ENCODE peak calls at places on chromosomes 12 and 14, in nine cellular contexts. E is heart left ventricle; Z is Peyer's patch; V is PC-9; J is PC-3; I is OCI-LY7; S is CD4-positive, CD25-positive, alpha-beta regulatory T cell; B is cardiac muscle cell; R is H1. L is an unnamed sample. For H3K4me1, the result is how much of the 10 kb centered on the place peaks cover.

GRCh38 chr14:67539116-67539515 is 6.0 kb downstream of the PLEKHH1 start:
- DNase-seq in E (no peak), Z (peak), V (no peak), J (no peak), I (no peak), S (no peak), B (no peak), R (no peak), L (no peak)

GRCh38 chr14:102849522-102850379 is 72.5 kb downstream of the TRAF3 start:
- DNase-seq in E (no peak), Z (peak), V (no peak), J (no peak), I (no peak), S (no peak), B (no peak), R (no peak), L (no peak)

GRCh38 chr12:98595152-98595988 is 1.9 kb downstream of the SLC25A3 start:
- DNase-seq in E (no peak), Z (no peak), V (no peak), J (peak), I (no peak), S (peak), B (no peak), R (no peak), L (no peak)

GRCh38 chr12:100545092-100545491 is 28.4 kb upstream of the GAS2L3 start:
- DNase-seq in E (no peak), Z (no peak), V (no peak), J (peak), I (no peak), S (no peak), B (no peak), R (no peak), L (no peak)

GRCh38 chr12:93622485-93622884 is 50.0 kb downstream of the SOCS2 start:
- DNase-seq in E (no peak), Z (no peak), V (no peak), J (peak), I (no peak), S (no peak), B (no peak), R (no peak), L (no peak)

GRCh38 chr12:7156259-7157197 is 26.4 kb downstream of the CLSTN3 start:
- DNase-seq in E (no peak), Z (no peak), V (no peak), J (no peak), I (no peak), S (no peak), B (no peak), R (no peak), L (no peak)

GRCh38 chr12:68352067-68352466 is 19.9 kb upstream of the MDM1 start:
- DNase-seq in E (no peak), Z (no peak), V (no peak), J (peak), I (no peak), S (no peak), B (no peak), R (no peak), L (no peak)

GRCh38 chr12:13234045-13234641 is 37.6 kb downstream of the EMP1 start:
- DNase-seq in E (peak), Z (peak), V (peak), J (peak), I (peak), S (peak), B (peak), R (peak), L (no peak)

GRCh38 chr12:107570721-107571120 is 114.9 kb upstream of the PWP1 start:
- DNase-seq in E (no peak), Z (peak), V (no peak), J (peak), I (no peak), S (no peak), B (no peak), R (no peak), L (no peak)

GRCh38 chr12:87529386-87529785 is 499.8 kb downstream of the C12orf50 start:
- DNase-seq in E (no peak), Z (no peak), V (no peak), J (no peak), I (no peak), S (no peak), B (no peak), R (no peak), L (no peak)

GRCh38 chr14:23545740-23546411 is 5.7 kb downstream of the ZFHX2 start:
- DNase-seq in E (no peak), Z (no peak), V (no peak), J (no peak), I (no peak), S (no peak), B (no peak), R (no peak), L (no peak)

GRCh38 chr12:131828671-131829350 is 618 bp downstream of the MMP17 start:
- DNase-seq in E (no peak), Z (no peak), V (peak), J (peak), I (no peak), S (peak), B (peak), R (no peak), L (no peak)

GRCh38 chr12:20474443-20474842 is 106.1 kb downstream of the PDE3A start:
- DNase-seq in E (no peak), Z (no peak), V (no peak), J (no peak), I (no peak), S (no peak), B (no peak), R (no peak), L (no peak)

GRCh38 chr12:27015730-27016076 is 1.5 kb upstream of the TM7SF3 start:
- DNase-seq in E (no peak), Z (no peak), V (no peak), J (peak), I (peak), S (peak), B (peak), R (no peak), L (no peak)

GRCh38 chr14:60094306-60094897 is 2.7 kb downstream of the PCNX4 start:
- DNase-seq in E (no peak), Z (no peak), V (peak), J (peak), I (peak), S (peak), B (peak), R (peak), L (no peak)

GRCh38 chr14:60839657-60840056 is 105.1 kb downstream of the MNAT1 start:
- DNase-seq in E (no peak), Z (peak), V (no peak), J (no peak), I (no peak), S (no peak), B (no peak), R (no peak), L (no peak)

GRCh38 chr12:28035483-28035882 is 63.0 kb upstream of the PTHLH start:
- DNase-seq in E (no peak), Z (no peak), V (no peak), J (peak), I (no peak), S (no peak), B (no peak), R (no peak), L (no peak)

GRCh38 chr12:93772003-93772402 is 94.8 kb downstream of the CRADD start:
- DNase-seq in E (no peak), Z (no peak), V (no peak), J (no peak), I (no peak), S (peak), B (no peak), R (no peak), L (no peak)

GRCh38 chr12:46675736-46676135 is 150.1 kb downstream of the SLC38A4 start:
- DNase-seq in E (no peak), Z (no peak), V (no peak), J (peak), I (peak), S (peak), B (peak), R (no peak), L (no peak)

GRCh38 chr12:109617496-109617895 is 43.9 kb downstream of the MVK start:
- DNase-seq in E (no peak), Z (no peak), V (no peak), J (no peak), I (no peak), S (no peak), B (no peak), R (no peak), L (no peak)

GRCh38 chr12:60101715-60102114 is 505.9 kb downstream of the SLC16A7 start:
- DNase-seq in E (no peak), Z (no peak), V (no peak), J (peak), I (no peak), S (no peak), B (no peak), R (no peak), L (no peak)

GRCh38 chr14:68248481-68249255 is 429.1 kb downstream of the RAD51B start:
- DNase-seq in E (no peak), Z (no peak), V (peak), J (peak), I (peak), S (peak), B (peak), R (no peak), L (peak)

GRCh38 chr12:46516238-46516932 is 143.8 kb upstream of the SLC38A2 start:
- DNase-seq in E (no peak), Z (no peak), V (no peak), J (no peak), I (no peak), S (no peak), B (no peak), R (no peak), L (no peak)

GRCh38 chr12:74801625-74802024 is 264.0 kb downstream of the ATXN7L3B start:
- DNase-seq in E (no peak), Z (no peak), V (no peak), J (no peak), I (no peak), S (no peak), B (no peak), R (no peak), L (no peak)

GRCh38 chr12:116878567-116879508 is 2.4 kb downstream of the HRK start:
- DNase-seq in E (no peak), Z (no peak), V (peak), J (peak), I (no peak), S (peak), B (peak), R (no peak), L (no peak)

GRCh38 chr12:2832550-2833127 is 2.2 kb downstream of the NRIP2 start:
- DNase-seq in E (no peak), Z (no peak), V (no peak), J (no peak), I (no peak), S (no peak), B (no peak), R (no peak), L (no peak)

GRCh38 chr14:87000071-87000470 is 992.9 kb downstream of the GALC start:
- DNase-seq in E (no peak), Z (no peak), V (no peak), J (no peak), I (no peak), S (no peak), B (no peak), R (no peak), L (no peak)

GRCh38 chr14:89302396-89302950 is 114.6 kb downstream of the FOXN3 start:
- DNase-seq in E (no peak), Z (no peak), V (no peak), J (no peak), I (no peak), S (no peak), B (no peak), R (no peak), L (no peak)
- H3K4me1 ChIP-seq in E (half or more), Z (under half), V (under half), J (under half), I (half or more), S (under half), B (under half), R (under half), L (under half)

GRCh38 chr12:29971431-29971830 is 187.7 kb upstream of the TMTC1 start:
- DNase-seq in E (no peak), Z (no peak), V (no peak), J (no peak), I (no peak), S (no peak), B (no peak), R (no peak), L (no peak)

DNA sequence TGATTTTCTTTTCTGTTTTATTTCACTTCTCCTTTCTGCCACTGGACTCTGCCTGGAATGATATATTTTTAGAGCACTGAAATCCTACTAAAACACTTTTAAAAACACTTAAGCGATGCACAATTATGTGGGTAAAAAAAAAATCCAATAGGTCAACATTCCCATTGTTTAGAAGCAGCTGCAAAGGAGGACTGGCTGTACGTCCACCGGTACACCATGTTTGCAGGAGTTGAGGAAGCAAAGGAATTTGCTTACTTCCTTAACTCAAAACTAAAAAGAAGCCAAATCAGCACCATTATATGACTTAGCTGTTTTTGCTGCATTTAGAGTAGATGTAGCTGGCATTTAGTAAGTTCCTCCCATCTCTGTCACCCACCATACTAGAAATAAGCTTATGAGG is 186.8 kb upstream of the TMTC1 start:
- DNase-seq in E (no peak), Z (no peak), V (no peak), J (no peak), I (no peak), S (no peak), B (no peak), R (no peak), L (no peak)
- H3K4me3 ChIP-seq in E (no peak), Z (no peak), V (no peak), J (no peak), I (no peak), S (no peak), B (no peak), R (no peak), L (no peak)

GRCh38 chr14:64758025-64758521 is 53.8 kb downstream of the PLEKHG3 start:
- DNase-seq in E (no peak), Z (no peak), V (peak), J (peak), I (no peak), S (no peak), B (no peak), R (no peak), L (peak)
- H3K4me1 ChIP-seq in E (half or more), Z (under half), V (half or more), J (half or more), I (under half), S (half or more), B (under half), R (under half), L (half or more)

DNA sequence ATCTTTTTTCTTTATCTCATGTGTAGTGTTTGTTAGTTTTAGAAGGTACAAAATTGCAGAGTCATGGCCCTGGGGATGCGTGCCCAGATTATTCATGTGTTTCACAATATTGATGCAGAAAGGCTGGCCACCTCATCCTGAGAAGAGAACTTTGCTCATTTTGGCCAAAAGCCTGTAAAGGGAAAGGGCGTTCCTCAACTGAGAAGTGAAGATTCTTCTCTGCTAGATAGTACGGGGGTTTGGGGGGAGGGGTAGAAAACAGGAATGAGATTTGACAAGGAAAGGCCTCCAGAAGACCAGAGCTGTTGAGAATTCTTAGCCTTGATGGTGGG is 1.7 kb downstream of the MGST1 start:
- DNase-seq in E (peak), Z (peak), V (peak), J (peak), I (no peak), S (no peak), B (no peak), R (no peak), L (peak)
- H3K4me3 ChIP-seq in E (no peak), Z (peak), V (peak), J (peak), I (peak), S (no peak), B (peak), R (peak), L (no peak)

DNA sequence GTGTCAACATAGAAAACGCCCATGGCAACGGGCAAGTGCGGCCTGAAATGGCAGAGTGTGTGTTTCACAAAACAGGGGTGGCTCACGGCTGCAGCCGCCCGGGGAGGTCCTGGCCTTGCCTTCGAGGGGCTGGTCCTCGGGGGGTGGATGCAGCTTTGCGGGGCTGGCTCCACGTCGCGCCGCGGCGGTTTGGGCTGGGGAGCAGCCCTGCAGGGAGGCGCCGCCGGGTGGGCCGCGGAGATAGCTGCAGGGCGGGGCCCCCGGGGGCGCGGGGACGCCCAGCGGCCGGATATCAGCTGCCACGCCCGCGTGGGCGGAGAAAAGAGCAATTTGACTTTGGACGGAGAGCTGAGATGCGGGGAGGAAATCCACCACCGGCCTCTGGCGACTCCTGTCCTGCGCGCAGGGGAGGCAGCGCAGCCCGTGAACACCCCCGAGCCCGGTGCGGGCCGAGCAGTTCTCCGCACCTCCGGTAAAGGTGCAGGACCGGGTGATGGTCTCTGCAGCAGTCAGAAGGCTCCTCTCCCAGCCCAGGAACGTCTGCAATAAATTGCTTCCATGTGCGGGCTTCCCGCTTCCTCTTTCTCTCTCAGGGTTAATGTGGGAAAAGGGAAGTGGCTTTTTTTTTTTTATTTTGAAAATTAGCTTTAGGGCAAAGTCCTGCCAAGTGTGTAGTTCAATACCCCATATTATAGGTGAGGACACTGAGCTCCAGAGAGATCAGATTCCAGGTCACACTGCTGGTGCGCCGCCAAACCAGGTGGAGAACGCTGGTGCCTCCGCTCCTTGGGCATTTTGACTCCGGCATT is 110.5 kb downstream of the ARF6 start:
- DNase-seq in E (peak), Z (peak), V (peak), J (peak), I (peak), S (peak), B (peak), R (no peak), L (peak)
- H3K4me1 ChIP-seq in E (half or more), Z (under half), V (half or more), J (half or more), I (half or more), S (half or more), B (under half), R (under half), L (under half)

GRCh38 chr12:91574975-91575374 is 392.4 kb upstream of the DCN start:
- DNase-seq in E (no peak), Z (no peak), V (no peak), J (no peak), I (no peak), S (no peak), B (no peak), R (no peak), L (no peak)
- H3K4me3 ChIP-seq in E (no peak), Z (no peak), V (no peak), J (no peak), I (no peak), S (no peak), B (no peak), R (no peak), L (no peak)

DNA sequence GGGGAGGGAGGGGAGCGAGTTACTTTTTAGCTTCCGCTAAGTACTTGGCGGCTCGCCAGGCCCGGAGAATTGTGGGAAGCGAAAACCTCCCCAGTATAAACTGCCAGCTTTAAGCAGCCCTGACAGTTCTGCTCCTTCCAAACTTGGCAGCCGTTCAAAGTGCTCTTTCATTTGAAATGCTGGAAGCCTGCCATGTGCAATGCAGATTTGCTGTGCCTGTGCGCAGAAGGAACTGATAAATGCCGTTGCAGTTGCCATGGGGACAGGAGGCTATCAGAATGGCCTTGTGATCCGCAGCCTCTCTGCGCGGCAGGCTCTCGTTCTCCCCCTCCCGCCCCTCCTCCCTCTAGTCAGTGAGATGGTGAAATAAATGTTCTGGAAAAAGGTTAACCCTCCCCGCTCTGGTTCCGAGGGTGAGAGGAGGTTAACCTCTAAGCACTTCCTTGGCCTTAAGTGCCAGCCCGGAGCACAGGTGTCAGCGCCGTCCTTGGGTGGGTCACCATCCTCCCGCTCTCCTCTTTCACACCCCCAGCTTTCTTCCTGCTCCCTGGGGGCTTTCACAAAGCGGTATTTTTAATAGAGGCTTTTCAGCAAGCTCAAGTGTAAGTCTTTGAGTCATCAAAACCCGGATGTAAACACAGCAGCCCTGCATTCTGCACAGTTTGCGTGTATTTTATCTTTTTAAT is 11.9 kb upstream of the IRF2BPL start:
- DNase-seq in E (peak), Z (peak), V (peak), J (peak), I (peak), S (peak), B (peak), R (no peak), L (peak)
- H3K4me1 ChIP-seq in E (half or more), Z (under half), V (half or more), J (half or more), I (half or more), S (half or more), B (half or more), R (half or more), L (half or more)

DNA sequence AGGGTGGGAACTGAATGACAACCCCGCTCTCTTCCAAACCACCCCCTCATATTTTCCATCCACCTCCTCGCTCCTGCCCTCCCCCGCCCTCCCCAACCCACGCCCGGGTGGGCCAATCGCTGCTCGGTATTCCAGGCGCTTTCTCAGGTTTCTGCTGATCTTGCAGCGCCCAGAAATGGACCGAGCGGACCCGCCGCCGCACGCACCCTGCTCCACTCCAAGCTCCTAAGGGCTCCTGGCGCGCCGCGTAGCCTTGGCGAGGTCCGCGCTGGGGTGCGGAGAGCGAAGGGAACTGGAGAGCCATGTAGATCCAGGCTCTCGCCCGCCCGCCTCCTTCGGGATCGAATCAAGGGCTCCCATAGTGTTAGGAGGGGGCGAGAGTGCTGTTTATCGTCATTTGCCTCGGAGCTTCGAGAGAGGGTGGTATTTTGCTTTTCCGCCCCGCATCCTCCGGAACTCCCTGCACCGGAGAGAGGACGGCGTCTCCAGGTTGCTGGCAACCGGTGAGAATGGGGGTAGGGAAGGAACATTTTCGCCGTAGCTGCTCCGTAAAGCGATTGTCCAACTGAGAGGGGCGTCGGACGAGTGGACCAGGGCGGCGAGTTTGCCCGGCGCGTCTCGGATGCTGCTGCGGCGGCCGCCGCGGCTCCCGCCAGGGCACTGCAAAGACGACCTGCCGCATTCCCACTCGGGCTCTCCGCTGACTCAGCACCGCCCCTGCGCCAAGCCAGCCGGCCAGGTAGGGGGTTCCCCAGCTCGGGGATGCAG is at the start of gene KCNA1:
- DNase-seq in E (no peak), Z (no peak), V (no peak), J (no peak), I (no peak), S (no peak), B (peak), R (no peak), L (no peak)
- H3K4me3 ChIP-seq in E (peak), Z (peak), V (no peak), J (no peak), I (no peak), S (peak), B (peak), R (peak), L (peak)